ENCODE peak calls at places on chromosome 15, in eight cellular contexts. F is esophagus squamous epithelium, V is A549, C is IMR-90, B is sigmoid colon, L is breast epithelium, Y is HepG2, S is testis. H is an unnamed sample.

GRCh38 chr15:101264011-101264410 is 12.2 kb upstream of the CHSY1 start:
- DNase-seq in F (no peak), V (no peak), C (peak; percentile 46), B (no peak), L (no peak), Y (no peak), S (no peak), H (no peak)

GRCh38 chr15:61175024-61175423 is 54.1 kb downstream of the RORA start:
- DNase-seq in F (no peak), V (no peak), C (peak; percentile 4), B (no peak), L (no peak), Y (no peak), S (no peak), H (no peak)

GRCh38 chr15:56207711-56208110 is 36.0 kb downstream of the RFX7 start:
- DNase-seq in F (no peak), V (no peak), C (no peak), B (no peak), L (no peak), Y (no peak), S (no peak), H (no peak)

GRCh38 chr15:85374831-85375230 is 5.6 kb upstream of the AKAP13 start:
- DNase-seq in F (no peak), V (no peak), C (no peak), B (no peak), L (no peak), Y (no peak), S (no peak), H (no peak)

GRCh38 chr15:20358781-20359414 is 182.7 kb downstream of the GOLGA6L6 start:
- DNase-seq in F (no peak), V (peak; percentile 10), C (no peak), B (no peak), L (no peak), Y (no peak), S (no peak), H (no peak)

GRCh38 chr15:94893091-94893490 is 661.7 kb downstream of the MCTP2 start:
- DNase-seq in F (no peak), V (no peak), C (no peak), B (no peak), L (no peak), Y (no peak), S (no peak), H (no peak)

GRCh38 chr15:77010312-77010686 is 15.4 kb downstream of the PSTPIP1 start:
- DNase-seq in F (no peak), V (no peak), C (no peak), B (no peak), L (no peak), Y (no peak), S (no peak), H (peak; percentile 51)

GRCh38 chr15:44718180-44718926 is 7.0 kb downstream of the B2M start:
- DNase-seq in F (no peak), V (no peak), C (no peak), B (no peak), L (no peak), Y (no peak), S (no peak), H (no peak)

GRCh38 chr15:55750706-55751105 is 7.8 kb upstream of the PRTG start:
- DNase-seq in F (no peak), V (no peak), C (no peak), B (no peak), L (no peak), Y (no peak), S (no peak), H (no peak)

GRCh38 chr15:59352683-59353082 is 20.0 kb downstream of the MYO1E start:
- DNase-seq in F (no peak), V (no peak), C (no peak), B (no peak), L (no peak), Y (no peak), S (no peak), H (no peak)

GRCh38 chr15:87578776-87579175 is 677.8 kb downstream of the NTRK3 start:
- DNase-seq in F (no peak), V (no peak), C (no peak), B (no peak), L (no peak), Y (no peak), S (no peak), H (no peak)
- H3K27ac ChIP-seq in F (no peak overlapping the region), V (no peak overlapping the region), C (no peak overlapping the region), B (no peak overlapping the region), L (no peak overlapping the region), Y (no peak overlapping the region), S (no peak overlapping the region), H (no peak overlapping the region)

DNA sequence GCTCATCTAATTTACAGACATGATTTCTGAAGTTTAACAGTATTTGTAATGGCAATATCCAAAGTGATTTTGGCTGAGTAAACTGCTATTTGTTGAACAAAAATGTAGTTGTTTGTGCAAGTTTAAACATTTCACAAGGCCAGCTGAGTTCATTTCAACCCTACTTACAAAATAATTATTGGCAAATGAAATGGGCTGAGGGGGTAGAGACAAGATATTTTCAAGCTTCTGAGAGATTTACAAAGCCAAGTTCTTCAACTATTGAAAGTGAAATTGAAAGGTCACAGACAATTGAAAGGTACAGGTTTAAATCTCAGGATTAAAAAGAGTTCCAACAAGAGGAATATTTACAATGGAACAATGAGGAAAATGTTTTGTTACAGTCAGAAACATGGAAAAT is 77.1 kb downstream of the DUT start:
- DNase-seq in F (no peak), V (no peak), C (no peak), B (no peak), L (no peak), Y (no peak), S (no peak), H (no peak)
- TF ChIP-seq POLR2A in F (no peak), V (no peak), C (no peak), B (no peak), L (no peak), Y (no peak), S (no peak), H (no peak)

GRCh38 chr15:69679623-69680228 is 227.1 kb downstream of the RPLP1 start:
- DNase-seq in F (no peak), V (no peak), C (no peak), B (no peak), L (no peak), Y (no peak), S (no peak), H (no peak)
- H3K4me3 ChIP-seq in F (no peak overlapping the region), V (no peak overlapping the region), C (no peak overlapping the region), B (no peak overlapping the region), L (no peak overlapping the region), Y (no peak overlapping the region), S (no peak overlapping the region), H (no peak overlapping the region)

DNA sequence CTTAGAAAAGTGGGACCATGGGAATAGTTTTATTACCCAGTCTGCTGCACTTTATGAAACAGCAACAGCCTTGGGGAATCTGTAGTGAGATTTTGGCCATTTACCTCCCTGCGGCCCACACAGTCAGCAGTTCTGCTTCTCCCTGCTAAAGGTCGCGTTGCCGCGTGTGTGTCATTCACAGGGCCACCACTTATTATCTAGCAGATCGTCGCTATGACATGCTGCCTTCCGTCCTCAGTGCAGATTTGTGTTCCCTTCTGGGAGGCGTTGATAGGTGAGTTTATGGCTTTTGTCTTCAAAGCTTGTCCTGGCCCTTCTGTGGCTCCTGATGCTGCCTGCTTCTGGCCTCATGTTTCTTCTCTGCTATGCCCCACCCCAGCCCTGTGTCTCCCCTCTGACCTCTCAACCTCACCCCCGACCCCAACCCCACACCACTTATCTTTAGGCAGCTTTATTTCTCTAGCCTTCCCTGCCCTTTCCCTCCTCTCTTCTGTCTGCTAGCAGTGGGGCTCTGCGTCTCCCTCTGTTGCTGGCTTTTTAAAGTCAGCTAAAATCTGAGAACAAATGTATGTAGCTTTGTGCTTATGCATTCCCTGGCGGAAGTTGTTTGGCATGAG is 30.1 kb downstream of the DIS3L start:
- DNase-seq in F (no peak), V (no peak), C (no peak), B (peak; percentile 27), L (no peak), Y (no peak), S (no peak), H (no peak)
- H3K27ac ChIP-seq in F (no peak overlapping the region), V (no peak overlapping the region), C (no peak overlapping the region), B (no peak overlapping the region), L (no peak overlapping the region), Y (no peak overlapping the region), S (no peak overlapping the region), H (no peak overlapping the region)

DNA sequence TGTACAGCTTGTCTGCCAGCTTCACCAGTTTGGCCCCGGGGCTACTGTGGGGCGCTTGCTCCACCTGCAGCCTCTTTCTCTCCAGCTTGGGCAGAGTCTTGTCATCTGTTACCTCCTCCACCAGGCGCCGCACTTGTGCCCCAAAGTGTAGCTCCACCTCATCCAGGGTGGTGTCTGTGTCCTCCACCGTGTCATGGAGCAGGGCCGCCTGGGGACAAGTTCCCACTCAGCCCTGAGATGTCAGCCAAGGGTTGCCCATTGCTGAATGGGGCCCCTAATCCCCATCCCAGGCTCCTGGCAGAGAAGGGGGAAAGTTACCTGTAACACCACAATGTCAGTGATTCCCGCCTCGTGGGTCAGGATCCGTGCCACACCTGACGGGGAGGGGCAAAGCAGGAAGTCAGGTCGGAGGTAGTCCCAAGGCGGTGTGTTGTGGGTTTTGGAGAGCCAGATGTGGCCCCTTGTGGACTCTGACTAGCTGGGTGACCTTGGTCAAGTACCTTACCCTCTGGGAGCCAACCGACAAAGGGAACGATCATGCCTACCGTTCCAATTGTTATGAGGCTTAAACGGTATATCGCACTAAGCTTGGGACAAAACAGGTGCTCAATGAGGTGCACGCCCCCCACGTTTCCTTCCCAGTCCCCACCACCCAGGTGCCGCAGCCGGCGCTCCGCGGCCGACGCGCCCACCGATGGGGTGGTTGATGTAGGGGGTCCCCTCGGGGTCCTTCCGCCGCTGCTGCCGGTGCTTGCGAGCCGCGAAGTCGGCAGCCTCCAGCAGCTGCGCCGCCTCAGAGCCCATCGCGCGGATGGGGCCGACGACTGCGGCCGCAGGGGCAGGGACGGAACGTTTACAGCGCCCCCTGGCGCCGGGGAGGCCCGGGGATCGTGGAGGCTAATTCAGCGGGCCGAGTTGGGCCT is at the start of gene HDDC3:
- DNase-seq in F (peak; percentile 56), V (peak; percentile 94), C (peak; percentile 76), B (peak; percentile 94), L (peak; percentile 89), Y (peak; percentile 86), S (peak; percentile 92), H (peak; percentile 98)
- TF ChIP-seq POLR2A in F (peak; percentile 79), V (peak; percentile 73), C (no peak), B (peak; percentile 22), L (peak; percentile 56), Y (peak; percentile 74), S (no peak), H (peak; percentile 44)

GRCh38 chr15:78020007-78020406 is 57.5 kb downstream of the TBC1D2B start:
- DNase-seq in F (no peak), V (no peak), C (no peak), B (no peak), L (no peak), Y (no peak), S (no peak), H (no peak)

GRCh38 chr15:78024883-78025282 is 52.6 kb downstream of the TBC1D2B start:
- DNase-seq in F (no peak), V (no peak), C (no peak), B (no peak), L (no peak), Y (no peak), S (no peak), H (no peak)

GRCh38 chr15:78023081-78023665 is 54.3 kb downstream of the TBC1D2B start:
- DNase-seq in F (no peak), V (no peak), C (no peak), B (no peak), L (no peak), Y (no peak), S (no peak), H (no peak)

GRCh38 chr15:78021761-78022160 is 55.8 kb downstream of the TBC1D2B start:
- DNase-seq in F (no peak), V (no peak), C (no peak), B (no peak), L (no peak), Y (no peak), S (no peak), H (no peak)

GRCh38 chr15:78024141-78024567 is 53.4 kb downstream of the TBC1D2B start:
- DNase-seq in F (no peak), V (no peak), C (peak; percentile 57), B (peak; percentile 94), L (no peak), Y (no peak), S (peak; percentile 52), H (no peak)
- H3K4me3 ChIP-seq in F (no peak overlapping the region), V (no peak overlapping the region), C (no peak overlapping the region), B (no peak overlapping the region), L (no peak overlapping the region), Y (no peak overlapping the region), S (no peak overlapping the region), H (no peak overlapping the region)

H was measured in spleen.